ENCODE peak calls at places on chromosomes 16 and 17, in five cellular contexts. A, F, Q, M and E are unnamed samples. For H3K4me1 and H3K9me2, the result is how much of the 10 kb centered on the place peaks cover.

GRCh38 chr17:73720187-73720834 is 76.1 kb upstream of the SDK2 start:
- DNase-seq in A (no peak), F (no peak), Q (no peak), M (no peak), E (no peak)

GRCh38 chr17:80832266-80832676 is 159.4 kb upstream of the CHMP6 start:
- DNase-seq in A (peak), F (no peak), Q (peak), M (no peak), E (peak)

GRCh38 chr17:67481808-67482207 is 104.7 kb downstream of the PITPNC1 start:
- DNase-seq in A (peak), F (no peak), Q (no peak), M (no peak), E (peak)

GRCh38 chr17:80855968-80856862 is 135.4 kb upstream of the CHMP6 start:
- DNase-seq in A (peak), F (peak), Q (no peak), M (no peak), E (peak)

GRCh38 chr17:8022358-8023038 is 16.4 kb upstream of the ALOX15B start:
- DNase-seq in A (peak), F (no peak), Q (no peak), M (no peak), E (no peak)

GRCh38 chr16:47905771-47906170 is 250.0 kb downstream of the ABCC12 start:
- DNase-seq in A (peak), F (no peak), Q (no peak), M (no peak), E (peak)

GRCh38 chr16:80283450-80284392 is 257.1 kb upstream of the DYNLRB2 start:
- DNase-seq in A (no peak), F (no peak), Q (no peak), M (no peak), E (no peak)

GRCh38 chr16:14957576-14958322 is 17.1 kb upstream of the PDXDC1 start:
- DNase-seq in A (no peak), F (no peak), Q (no peak), M (no peak), E (no peak)

GRCh38 chr17:34797724-34798123 is 163.5 kb downstream of the CCT6B start:
- DNase-seq in A (peak), F (no peak), Q (peak), M (peak), E (peak)

GRCh38 chr17:35142467-35142796 is 329 bp upstream of the NLE1 start:
- DNase-seq in A (no peak), F (no peak), Q (no peak), M (no peak), E (no peak)

GRCh38 chr17:17937450-17937849 is 34.8 kb downstream of the TOM1L2 start:
- DNase-seq in A (peak), F (no peak), Q (no peak), M (no peak), E (no peak)

GRCh38 chr16:67490330-67491096 is 7.2 kb upstream of the AGRP start:
- DNase-seq in A (peak), F (no peak), Q (no peak), M (no peak), E (peak)

GRCh38 chr16:10620120-10620519 is 39.7 kb upstream of the EMP2 start:
- DNase-seq in A (no peak), F (no peak), Q (no peak), M (no peak), E (no peak)

GRCh38 chr16:87847785-87848675 is 21.3 kb downstream of the SLC7A5 start:
- DNase-seq in A (no peak), F (no peak), Q (no peak), M (no peak), E (no peak)

GRCh38 chr16:11377156-11377555 is 31.9 kb downstream of the RMI2 start:
- DNase-seq in A (peak), F (no peak), Q (no peak), M (no peak), E (no peak)

GRCh38 chr17:1484060-1484535 is 8.4 kb downstream of the MYO1C start:
- DNase-seq in A (no peak), F (no peak), Q (peak), M (no peak), E (no peak)

GRCh38 chr17:31561469-31562412 is 170.3 kb downstream of the RAB11FIP4 start:
- DNase-seq in A (peak), F (peak), Q (no peak), M (no peak), E (peak)
- H3K4me1 ChIP-seq in A (under half), F (half or more), Q (under half), M (under half), E (under half)

DNA sequence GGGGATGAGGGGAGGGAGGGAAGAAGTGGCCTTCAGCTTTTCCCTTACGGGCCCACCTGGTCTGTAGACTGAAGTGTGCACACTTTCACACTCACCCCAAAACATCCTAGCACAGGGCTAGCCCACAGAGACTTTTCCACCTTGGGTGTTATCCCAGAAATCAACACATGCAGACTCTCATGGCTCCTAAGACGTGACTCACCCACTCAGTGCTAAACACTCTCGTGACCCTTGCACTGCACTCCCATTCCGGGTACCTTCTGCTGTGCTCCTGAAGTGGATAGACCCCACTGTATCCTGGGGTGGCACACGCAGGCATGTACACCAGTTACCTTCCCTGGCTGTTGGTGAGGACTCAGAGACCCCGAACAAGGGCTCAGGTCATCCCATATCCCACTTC is 23.0 kb upstream of the ABCC3 start:
- DNase-seq in A (peak), F (no peak), Q (no peak), M (no peak), E (no peak)
- H3K9me2 ChIP-seq in A (under half), F (under half), Q (under half), M (under half), E (under half)

GRCh38 chr16:81291117-81291516 is 23.6 kb upstream of the GAN start:
- DNase-seq in A (no peak), F (no peak), Q (no peak), M (no peak), E (no peak)
- H3K4me3 ChIP-seq in A (no peak), F (no peak), Q (no peak), M (no peak), E (no peak)

GRCh38 chr17:39660397-39661043 is 4.6 kb upstream of the TCAP start:
- DNase-seq in A (no peak), F (no peak), Q (no peak), M (no peak), E (no peak)

GRCh38 chr17:39658760-39659159 is 6.4 kb upstream of the TCAP start:
- DNase-seq in A (no peak), F (no peak), Q (no peak), M (no peak), E (no peak)

GRCh38 chr17:39659286-39660010 is 5.7 kb upstream of the TCAP start:
- DNase-seq in A (no peak), F (no peak), Q (no peak), M (no peak), E (no peak)

GRCh38 chr17:39661044-39661406 is 4.1 kb upstream of the TCAP start:
- DNase-seq in A (no peak), F (no peak), Q (no peak), M (no peak), E (no peak)

DNA sequence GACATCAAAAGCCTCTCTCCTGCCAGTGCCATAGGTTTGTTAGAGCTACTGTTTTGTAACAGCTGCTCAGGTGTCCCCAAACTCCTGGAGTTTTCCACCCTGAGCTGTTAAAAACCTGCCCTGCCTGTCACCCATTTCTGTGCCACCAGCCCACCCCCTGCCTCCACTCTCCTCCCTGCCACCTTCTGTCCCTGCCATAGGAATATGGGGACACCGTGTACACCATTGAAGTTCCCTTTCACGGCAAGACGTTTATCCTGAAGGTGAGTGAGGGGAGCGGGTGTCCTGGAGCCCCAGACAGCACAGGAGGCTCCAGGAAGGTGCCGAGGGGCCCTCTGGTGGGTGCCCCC is 5.2 kb upstream of the TCAP start:
- DNase-seq in A (no peak), F (no peak), Q (no peak), M (no peak), E (no peak)
- H3K4me1 ChIP-seq in A (under half), F (under half), Q (under half), M (under half), E (under half)

GRCh38 chr17:56773124-56773523 is 60.6 kb downstream of the C17orf67 start:
- DNase-seq in A (no peak), F (no peak), Q (no peak), M (no peak), E (no peak)
- H3K9me2 ChIP-seq in A (under half), F (under half), Q (under half), M (under half), E (under half)

DNA sequence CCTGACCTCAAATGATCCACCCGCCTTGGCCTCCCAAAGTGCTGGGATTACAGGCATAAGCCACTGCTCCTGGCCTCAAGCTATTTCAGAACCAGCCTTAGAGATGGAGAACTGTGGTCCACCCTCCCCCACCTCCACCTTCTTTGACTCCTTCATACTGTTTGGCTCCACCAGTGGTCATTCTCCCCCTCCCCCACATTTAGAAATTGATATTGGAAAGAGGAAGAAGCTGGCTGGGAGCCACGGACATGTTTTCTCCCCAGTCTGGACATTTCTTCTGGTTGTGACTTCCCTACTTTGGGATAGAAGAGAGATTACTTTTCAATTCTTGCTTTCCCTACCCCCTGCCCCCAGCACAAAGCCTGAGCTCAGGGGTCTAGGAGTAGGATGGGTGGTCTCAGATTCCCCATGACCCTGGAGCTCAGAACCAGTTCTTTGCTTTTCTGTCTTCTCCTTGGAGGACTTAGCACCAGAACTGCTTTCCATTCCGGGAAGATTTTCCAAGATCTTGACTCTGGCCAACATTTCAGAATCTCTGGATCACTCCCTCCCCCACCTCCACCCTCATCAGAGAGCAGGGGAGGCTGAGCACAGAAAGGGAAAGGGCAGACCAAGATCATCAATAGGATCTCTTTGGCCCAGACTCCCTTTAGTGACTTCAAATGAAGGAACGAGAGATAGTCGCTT is 16.3 kb downstream of the CAVIN1 start:
- DNase-seq in A (peak), F (no peak), Q (no peak), M (no peak), E (no peak)
- H3K4me3 ChIP-seq in A (peak), F (no peak), Q (peak), M (no peak), E (no peak)

DNA sequence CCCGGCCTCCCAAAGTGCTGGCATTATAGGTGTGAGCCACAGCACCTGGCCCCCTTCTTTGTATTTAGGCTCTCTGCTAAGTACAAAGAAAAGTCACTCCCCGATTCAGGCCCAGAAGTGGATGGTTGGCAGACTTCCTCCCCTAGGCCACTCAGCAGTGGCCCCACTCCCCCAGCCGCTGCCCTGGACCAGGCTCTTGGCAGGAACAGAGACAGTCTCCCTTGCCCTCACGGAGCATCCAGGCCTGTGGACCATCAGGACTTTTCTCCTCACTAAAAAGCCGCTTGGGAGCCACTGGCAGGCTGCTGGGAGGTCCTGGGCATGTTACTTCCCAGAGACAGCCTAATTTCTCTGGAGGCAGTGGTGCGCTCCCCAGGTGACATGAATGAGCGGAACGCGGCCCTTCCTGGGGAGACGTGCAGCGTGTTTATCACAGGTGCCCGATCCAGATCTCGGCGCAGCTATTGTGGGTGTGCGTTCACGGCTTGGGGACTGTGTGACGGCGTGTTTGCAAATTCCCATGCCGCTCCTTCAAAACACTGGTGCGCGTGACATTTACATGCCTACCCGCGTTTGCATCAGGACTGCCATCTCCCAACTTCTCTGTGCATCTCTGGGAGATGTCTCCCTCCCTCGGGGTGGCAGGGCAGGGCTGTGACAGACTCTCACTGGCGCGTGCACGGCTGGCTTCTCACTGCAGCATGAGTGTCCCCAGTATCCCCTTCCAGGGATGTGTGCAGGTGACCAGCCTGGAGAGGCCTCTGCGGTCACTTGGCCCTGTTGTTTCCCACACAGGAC is 16.6 kb downstream of the WSCD1 start:
- DNase-seq in A (no peak), F (no peak), Q (no peak), M (no peak), E (no peak)
- H3K4me1 ChIP-seq in A (under half), F (under half), Q (under half), M (under half), E (under half)